ENCODE peak calls at places on chromosomes 13 and 19, in five cellular contexts. U, S, E, R and B are unnamed samples.
A peak's percentile ranks its signal among the peaks of the same experiment; 100 is the strongest.

GRCh38 chr19:39919976-39920375 is 14.5 kb downstream of the FCGBP start:
- DNase-seq in R (no peak), S (no peak), U (no peak), E (no peak), B (no peak)

GRCh38 chr19:1416014-1416841 is 8.8 kb downstream of the DAZAP1 start:
- DNase-seq in E (no peak), R (no peak), U (no peak), S (no peak), B (no peak)

GRCh38 chr19:27671876-27672275 is 1541.1 kb downstream of the UQCRFS1 start:
- DNase-seq in U (no peak), R (no peak), S (no peak), E (no peak), B (no peak)

GRCh38 chr13:106466691-106467405 is 68.6 kb downstream of the EFNB2 start:
- DNase-seq in U (no peak), S (no peak), R (no peak), E (no peak), B (no peak)

GRCh38 chr19:1747285-1748114 is 5.8 kb upstream of the ONECUT3 start:
- DNase-seq in E (peak; percentile 66), S (peak; percentile 83), R (peak; percentile 93), U (peak; percentile 89), B (no peak)

GRCh38 chr13:75079226-75079625 is 402.7 kb downstream of the TBC1D4 start:
- DNase-seq in E (no peak), U (no peak), R (no peak), S (no peak), B (no peak)

GRCh38 chr13:44106231-44107152 is 226.8 kb downstream of the LACC1 start:
- DNase-seq in S (peak; percentile 20), U (no peak), R (no peak), E (no peak), B (no peak)

GRCh38 chr13:108755084-108755483 is 125.7 kb downstream of the MYO16 start:
- DNase-seq in S (no peak), E (no peak), U (no peak), R (no peak), B (no peak)

GRCh38 chr19:2552859-2553258 is 76.9 kb downstream of the GADD45B start:
- DNase-seq in S (no peak), U (no peak), R (no peak), E (no peak), B (peak; percentile 86)

GRCh38 chr13:111242585-111242984 is 77.9 kb upstream of the TEX29 start:
- DNase-seq in R (no peak), U (no peak), S (no peak), E (no peak), B (no peak)

GRCh38 chr13:101455863-101456262 is 3.4 kb downstream of the ITGBL1 start:
- DNase-seq in E (no peak), S (peak; percentile 71), U (peak; percentile 33), R (no peak), B (no peak)

GRCh38 chr13:28744091-28744536 is 25.3 kb upstream of the SLC46A3 start:
- DNase-seq in U (peak; percentile 44), E (no peak), S (peak; percentile 46), R (peak; percentile 9), B (no peak)

GRCh38 chr19:6216996-6217751 is 62.6 kb downstream of the MLLT1 start:
- DNase-seq in R (peak; percentile 81), S (no peak), U (peak; percentile 89), E (no peak), B (no peak)

GRCh38 chr19:988510-988909 is 4.4 kb downstream of the WDR18 start:
- DNase-seq in S (no peak), U (peak; percentile 2), R (no peak), E (no peak), B (no peak)

GRCh38 chr13:91185294-91185863 is 162.1 kb upstream of the MIR17HG start:
- DNase-seq in R (no peak), U (peak; percentile 28), E (peak; percentile 9), S (peak; percentile 15), B (no peak)

GRCh38 chr19:31127132-31127967 is 221.9 kb downstream of the TSHZ3 start:
- DNase-seq in S (peak; percentile 82), E (no peak), U (no peak), R (no peak), B (no peak)

GRCh38 chr13:104461049-104461448 is 1394.8 kb upstream of the SLC10A2 start:
- DNase-seq in S (no peak), R (no peak), U (peak; percentile 49), E (no peak), B (no peak)

GRCh38 chr19:44810555-44811447 is 1.9 kb downstream of the BCAM start:
- DNase-seq in R (no peak), S (no peak), U (no peak), E (no peak), B (no peak)

GRCh38 chr13:50149932-50150331 is 134.7 kb downstream of the KCNRG start:
- DNase-seq in R (peak; percentile 26), U (no peak), S (no peak), E (no peak), B (no peak)

GRCh38 chr13:102878491-102878890 is 32.7 kb downstream of the ERCC5 start:
- DNase-seq in E (no peak), S (no peak), U (peak; percentile 18), R (no peak), B (no peak)

GRCh38 chr19:16661480-16662034 is 618 bp downstream of the TMEM38A start:
- DNase-seq in E (no peak), S (no peak), R (no peak), U (peak; percentile 72), B (no peak)

GRCh38 chr13:108193806-108194205 is 21.5 kb downstream of the LIG4 start:
- DNase-seq in E (no peak), S (no peak), U (no peak), R (no peak), B (no peak)

GRCh38 chr13:52459668-52460067 is 4.4 kb downstream of the CKAP2 start:
- DNase-seq in S (no peak), R (no peak), E (no peak), U (no peak), B (no peak)

GRCh38 chr19:3867971-3868769 is 668 bp downstream of the ZFR2 start:
- DNase-seq in R (no peak), U (peak; percentile 55), S (no peak), E (no peak), B (no peak)

GRCh38 chr19:53903055-53903680 is 5.9 kb upstream of the CACNG7 start:
- DNase-seq in U (peak; percentile 97), E (peak; percentile 52), S (peak; percentile 64), R (peak; percentile 54), B (no peak)

GRCh38 chr13:111555268-111555633 is 234.8 kb downstream of the TEX29 start:
- DNase-seq in S (no peak), R (no peak), U (no peak), E (no peak), B (no peak)

GRCh38 chr19:57572415-57572947 is 6.2 kb downstream of the ZNF416 start:
- DNase-seq in E (no peak), R (no peak), S (no peak), U (no peak), B (no peak)

GRCh38 chr19:7294571-7295212 is 478 bp upstream of the INSR start:
- DNase-seq in E (peak; percentile 65), S (peak; percentile 76), R (peak; percentile 24), U (peak; percentile 56), B (no peak)

GRCh38 chr19:2962018-2962670 is 15.2 kb upstream of the TLE6 start:
- DNase-seq in S (peak; percentile 66), U (peak; percentile 96), R (peak; percentile 66), E (peak; percentile 70), B (peak; percentile 65)

GRCh38 chr19:18697680-18698079 is 14.2 kb downstream of the CRTC1 start:
- DNase-seq in S (no peak), E (no peak), R (no peak), U (no peak), B (no peak)

GRCh38 chr19:18701250-18701608 is 17.7 kb downstream of the CRTC1 start:
- DNase-seq in R (no peak), U (no peak), E (no peak), S (no peak), B (no peak)

GRCh38 chr19:18698321-18699167 is 15.1 kb downstream of the CRTC1 start:
- DNase-seq in S (no peak), E (no peak), U (no peak), R (no peak), B (no peak)

GRCh38 chr19:18700501-18701249 is 17.2 kb downstream of the CRTC1 start:
- DNase-seq in E (no peak), S (no peak), U (peak; percentile 83), R (peak; percentile 95), B (peak; percentile 27)

GRCh38 chr19:18699403-18700054 is 16.0 kb downstream of the CRTC1 start:
- DNase-seq in U (no peak), E (no peak), S (no peak), R (peak; percentile 45), B (no peak)
- TF ChIP-seq JUNB in U (no peak), E (no peak), S (no peak), R (no peak), B (no peak)

GRCh38 chr19:48481846-48482639 is 12.9 kb downstream of the CYTH2 start:
- DNase-seq in R (no peak), U (peak; percentile 26), S (no peak), E (no peak), B (no peak)

GRCh38 chr19:48480151-48480475 is 10.9 kb downstream of the CYTH2 start:
- DNase-seq in R (no peak), U (peak; percentile 91), S (no peak), E (no peak), B (no peak)

GRCh38 chr19:48479686-48480085 is 10.5 kb downstream of the CYTH2 start:
- DNase-seq in E (no peak), S (no peak), U (peak; percentile 38), R (no peak), B (no peak)

GRCh38 chr19:48481191-48481500 is 12.0 kb downstream of the CYTH2 start:
- DNase-seq in R (no peak), U (no peak), E (no peak), S (no peak), B (no peak)

GRCh38 chr19:48480476-48481190 is 11.5 kb downstream of the CYTH2 start:
- DNase-seq in S (no peak), E (no peak), U (peak; percentile 71), R (no peak), B (no peak)
- TF ChIP-seq JUNB in S (no peak), E (no peak), U (no peak), R (no peak), B (no peak)

DNA sequence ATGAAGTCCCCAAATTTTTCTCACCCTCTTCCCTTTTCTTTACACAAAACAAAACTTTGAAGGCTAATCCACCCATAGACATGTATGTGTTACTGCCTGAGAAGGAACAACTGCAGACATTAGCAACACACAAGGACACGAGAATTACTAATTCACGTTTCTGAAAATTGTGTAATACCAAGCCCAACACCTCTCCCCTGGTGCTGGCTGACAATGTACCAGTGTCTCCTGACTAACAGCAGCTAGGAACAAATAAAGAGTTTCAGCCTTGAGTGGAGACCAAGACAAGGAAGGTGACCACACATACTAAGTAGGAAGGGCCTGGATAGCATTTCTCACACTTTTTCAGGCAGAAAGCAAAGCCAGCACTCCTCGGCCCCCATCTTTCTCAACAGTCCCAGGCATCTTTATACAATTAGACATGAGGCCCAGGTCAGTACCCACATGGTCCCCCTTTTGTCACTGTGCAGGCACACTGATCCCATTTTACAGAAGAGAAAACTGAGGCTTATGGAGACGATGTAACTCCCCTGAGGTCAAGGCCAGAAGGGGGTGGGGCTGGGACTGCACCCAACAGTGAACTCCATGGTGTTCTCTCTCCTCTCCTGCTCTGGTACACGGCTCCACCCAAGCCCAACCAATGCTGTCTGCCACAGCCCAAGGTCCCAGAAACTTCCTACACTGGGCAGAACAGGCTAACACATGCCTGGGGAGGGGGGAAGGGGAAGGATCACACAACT is 8.7 kb downstream of the BRD4 start:
- DNase-seq in S (no peak), R (no peak), U (no peak), E (peak; percentile 59), B (no peak)
- TF ChIP-seq JUNB in S (no peak), R (no peak), U (no peak), E (no peak), B (no peak)

GRCh38 chr19:42548545-42548944 is 20.3 kb upstream of the CEACAM1 start:
- DNase-seq in S (no peak), U (no peak), R (peak; percentile 44), E (no peak), B (no peak)
- TF ChIP-seq JUNB in S (no peak), U (no peak), R (no peak), E (no peak), B (no peak)